ENCODE peak calls at places on chromosomes 6 and 20, in seven cellular contexts. One of them, this sample, is unnamed. For H3K36me3, H3K9me3 and H3K4me1, the result is how much of the 10 kb centered on the place peaks cover.

GRCh38 chr6:21325201-21325856 is 268.2 kb upstream of the SOX4 start:
- DNase-seq in left ventricle myocardium inferior: no peak
- DNase-seq in mucosa of descending colon: no peak
- DNase-seq in astrocyte: no peak
- DNase-seq in adrenal gland: no peak
- DNase-seq in endothelial cell of umbilical vein: no peak
- DNase-seq in naive thymus-derived CD4-positive, alpha-beta T cell: no peak
- DNase-seq in this sample: no peak

GRCh38 chr20:63060057-63060991 is 53.6 kb upstream of the BHLHE23 start:
- DNase-seq in naive thymus-derived CD4-positive, alpha-beta T cell: no peak
- DNase-seq in astrocyte: peak
- DNase-seq in left ventricle myocardium inferior: peak
- DNase-seq in endothelial cell of umbilical vein: no peak
- DNase-seq in adrenal gland: peak
- DNase-seq in mucosa of descending colon: peak
- DNase-seq in this sample: no peak

GRCh38 chr6:96227135-96227534 is 211.4 kb downstream of the FUT9 start:
- DNase-seq in left ventricle myocardium inferior: no peak
- DNase-seq in adrenal gland: no peak
- DNase-seq in mucosa of descending colon: no peak
- DNase-seq in endothelial cell of umbilical vein: no peak
- DNase-seq in naive thymus-derived CD4-positive, alpha-beta T cell: no peak
- DNase-seq in astrocyte: no peak
- DNase-seq in this sample: peak

GRCh38 chr6:105326838-105327745 is 75.8 kb downstream of the PREP start:
- DNase-seq in mucosa of descending colon: no peak
- DNase-seq in endothelial cell of umbilical vein: no peak
- DNase-seq in left ventricle myocardium inferior: no peak
- DNase-seq in astrocyte: peak
- DNase-seq in naive thymus-derived CD4-positive, alpha-beta T cell: no peak
- DNase-seq in adrenal gland: peak
- DNase-seq in this sample: no peak

GRCh38 chr6:130032758-130033323 is 14.5 kb downstream of the L3MBTL3 start:
- DNase-seq in adrenal gland: no peak
- DNase-seq in endothelial cell of umbilical vein: no peak
- DNase-seq in mucosa of descending colon: no peak
- DNase-seq in astrocyte: no peak
- DNase-seq in naive thymus-derived CD4-positive, alpha-beta T cell: no peak
- DNase-seq in left ventricle myocardium inferior: no peak
- DNase-seq in this sample: no peak

GRCh38 chr20:5118220-5119142 is 1.3 kb downstream of the PCNA start:
- DNase-seq in left ventricle myocardium inferior: no peak
- DNase-seq in naive thymus-derived CD4-positive, alpha-beta T cell: no peak
- DNase-seq in mucosa of descending colon: no peak
- DNase-seq in endothelial cell of umbilical vein: peak
- DNase-seq in adrenal gland: peak
- DNase-seq in astrocyte: no peak
- DNase-seq in this sample: no peak

GRCh38 chr20:47453167-47453782 is 48.4 kb upstream of the NCOA3 start:
- DNase-seq in mucosa of descending colon: no peak
- DNase-seq in endothelial cell of umbilical vein: peak
- DNase-seq in left ventricle myocardium inferior: no peak
- DNase-seq in adrenal gland: no peak
- DNase-seq in astrocyte: peak
- DNase-seq in naive thymus-derived CD4-positive, alpha-beta T cell: no peak
- DNase-seq in this sample: no peak

GRCh38 chr20:41330941-41331340 is 9.7 kb upstream of the LPIN3 start:
- DNase-seq in adrenal gland: peak
- DNase-seq in mucosa of descending colon: no peak
- DNase-seq in astrocyte: no peak
- DNase-seq in left ventricle myocardium inferior: no peak
- DNase-seq in endothelial cell of umbilical vein: no peak
- DNase-seq in naive thymus-derived CD4-positive, alpha-beta T cell: no peak
- DNase-seq in this sample: no peak

GRCh38 chr6:3593161-3593560 is 136.3 kb upstream of the SLC22A23 start:
- DNase-seq in naive thymus-derived CD4-positive, alpha-beta T cell: no peak
- DNase-seq in left ventricle myocardium inferior: no peak
- DNase-seq in mucosa of descending colon: no peak
- DNase-seq in adrenal gland: no peak
- DNase-seq in endothelial cell of umbilical vein: no peak
- DNase-seq in astrocyte: no peak
- DNase-seq in this sample: no peak

GRCh38 chr6:98833101-98834059 is 994 bp upstream of the POU3F2 start:
- DNase-seq in endothelial cell of umbilical vein: peak
- DNase-seq in naive thymus-derived CD4-positive, alpha-beta T cell: no peak
- DNase-seq in left ventricle myocardium inferior: no peak
- DNase-seq in adrenal gland: no peak
- DNase-seq in mucosa of descending colon: no peak
- DNase-seq in astrocyte: peak
- DNase-seq in this sample: peak

GRCh38 chr6:168416531-168416930 is 24.5 kb upstream of the SMOC2 start:
- DNase-seq in endothelial cell of umbilical vein: no peak
- DNase-seq in naive thymus-derived CD4-positive, alpha-beta T cell: no peak
- DNase-seq in adrenal gland: peak
- DNase-seq in astrocyte: no peak
- DNase-seq in mucosa of descending colon: no peak
- DNase-seq in left ventricle myocardium inferior: no peak
- DNase-seq in this sample: no peak

GRCh38 chr20:63073738-63074065 is 66.9 kb upstream of the BHLHE23 start:
- DNase-seq in naive thymus-derived CD4-positive, alpha-beta T cell: no peak
- DNase-seq in endothelial cell of umbilical vein: no peak
- DNase-seq in adrenal gland: no peak
- DNase-seq in astrocyte: no peak
- DNase-seq in mucosa of descending colon: peak
- DNase-seq in left ventricle myocardium inferior: no peak
- DNase-seq in this sample: no peak

GRCh38 chr6:119533603-119534279 is 184.2 kb upstream of the MAN1A1 start:
- DNase-seq in left ventricle myocardium inferior: no peak
- DNase-seq in naive thymus-derived CD4-positive, alpha-beta T cell: no peak
- DNase-seq in adrenal gland: no peak
- DNase-seq in astrocyte: peak
- DNase-seq in endothelial cell of umbilical vein: no peak
- DNase-seq in mucosa of descending colon: no peak
- DNase-seq in this sample: no peak

GRCh38 chr6:25017486-25017885 is 81.7 kb upstream of the RIPOR2 start:
- DNase-seq in endothelial cell of umbilical vein: no peak
- DNase-seq in mucosa of descending colon: no peak
- DNase-seq in adrenal gland: no peak
- DNase-seq in left ventricle myocardium inferior: no peak
- DNase-seq in naive thymus-derived CD4-positive, alpha-beta T cell: no peak
- DNase-seq in astrocyte: peak
- DNase-seq in this sample: no peak

GRCh38 chr6:135871878-135872277 is 20.4 kb downstream of the PDE7B start:
- DNase-seq in mucosa of descending colon: no peak
- DNase-seq in endothelial cell of umbilical vein: no peak
- DNase-seq in left ventricle myocardium inferior: no peak
- DNase-seq in naive thymus-derived CD4-positive, alpha-beta T cell: no peak
- DNase-seq in astrocyte: peak
- DNase-seq in adrenal gland: no peak
- DNase-seq in this sample: no peak

GRCh38 chr20:63295422-63295821 is 2.4 kb downstream of the COL20A1 start:
- DNase-seq in adrenal gland: no peak
- DNase-seq in mucosa of descending colon: no peak
- DNase-seq in naive thymus-derived CD4-positive, alpha-beta T cell: peak
- DNase-seq in left ventricle myocardium inferior: no peak
- DNase-seq in endothelial cell of umbilical vein: no peak
- DNase-seq in astrocyte: no peak
- DNase-seq in this sample: no peak

GRCh38 chr20:32333181-32333987 is 24.7 kb upstream of the ASXL1 start:
- DNase-seq in left ventricle myocardium inferior: no peak
- DNase-seq in astrocyte: peak
- DNase-seq in endothelial cell of umbilical vein: peak
- DNase-seq in naive thymus-derived CD4-positive, alpha-beta T cell: no peak
- DNase-seq in adrenal gland: no peak
- DNase-seq in mucosa of descending colon: no peak
- DNase-seq in this sample: no peak

GRCh38 chr20:15011631-15012030 is 674.2 kb upstream of the FLRT3 start:
- DNase-seq in left ventricle myocardium inferior: no peak
- DNase-seq in adrenal gland: peak
- DNase-seq in astrocyte: no peak
- DNase-seq in endothelial cell of umbilical vein: no peak
- DNase-seq in mucosa of descending colon: no peak
- DNase-seq in naive thymus-derived CD4-positive, alpha-beta T cell: no peak
- DNase-seq in this sample: no peak

GRCh38 chr6:1942834-1943233 is 302.6 kb downstream of the GMDS start:
- DNase-seq in adrenal gland: no peak
- DNase-seq in endothelial cell of umbilical vein: no peak
- DNase-seq in left ventricle myocardium inferior: no peak
- DNase-seq in mucosa of descending colon: no peak
- DNase-seq in astrocyte: no peak
- DNase-seq in naive thymus-derived CD4-positive, alpha-beta T cell: no peak
- DNase-seq in this sample: no peak

GRCh38 chr20:36924167-36925045 is 27.1 kb downstream of the SAMHD1 start:
- DNase-seq in endothelial cell of umbilical vein: no peak
- DNase-seq in mucosa of descending colon: no peak
- DNase-seq in adrenal gland: peak
- DNase-seq in left ventricle myocardium inferior: no peak
- DNase-seq in astrocyte: no peak
- DNase-seq in naive thymus-derived CD4-positive, alpha-beta T cell: no peak
- DNase-seq in this sample: no peak

GRCh38 chr6:17999430-17999829 is 12.0 kb upstream of the KIF13A start:
- DNase-seq in left ventricle myocardium inferior: no peak
- DNase-seq in adrenal gland: no peak
- DNase-seq in astrocyte: no peak
- DNase-seq in mucosa of descending colon: no peak
- DNase-seq in naive thymus-derived CD4-positive, alpha-beta T cell: no peak
- DNase-seq in endothelial cell of umbilical vein: no peak
- DNase-seq in this sample: no peak

GRCh38 chr6:125363010-125363359 is 61.2 kb upstream of the HDDC2 start:
- DNase-seq in naive thymus-derived CD4-positive, alpha-beta T cell: no peak
- DNase-seq in endothelial cell of umbilical vein: peak
- DNase-seq in left ventricle myocardium inferior: no peak
- DNase-seq in mucosa of descending colon: no peak
- DNase-seq in adrenal gland: no peak
- DNase-seq in astrocyte: peak
- DNase-seq in this sample: no peak

GRCh38 chr6:88698661-88699060 is 264.8 kb downstream of the RNGTT start:
- DNase-seq in endothelial cell of umbilical vein: no peak
- DNase-seq in naive thymus-derived CD4-positive, alpha-beta T cell: no peak
- DNase-seq in left ventricle myocardium inferior: no peak
- DNase-seq in adrenal gland: no peak
- DNase-seq in mucosa of descending colon: no peak
- DNase-seq in astrocyte: no peak
- DNase-seq in this sample: no peak

GRCh38 chr6:30568245-30568644 is 3.0 kb upstream of the ABCF1 start:
- DNase-seq in left ventricle myocardium inferior: no peak
- DNase-seq in naive thymus-derived CD4-positive, alpha-beta T cell: no peak
- DNase-seq in adrenal gland: no peak
- DNase-seq in mucosa of descending colon: no peak
- DNase-seq in astrocyte: no peak
- DNase-seq in endothelial cell of umbilical vein: no peak
- DNase-seq in this sample: no peak

GRCh38 chr6:135451617-135452190 is 45.8 kb downstream of the AHI1 start:
- DNase-seq in left ventricle myocardium inferior: no peak
- DNase-seq in adrenal gland: no peak
- DNase-seq in endothelial cell of umbilical vein: peak
- DNase-seq in astrocyte: peak
- DNase-seq in mucosa of descending colon: no peak
- DNase-seq in naive thymus-derived CD4-positive, alpha-beta T cell: peak
- DNase-seq in this sample: no peak

GRCh38 chr20:32681175-32682084 is 7.7 kb upstream of the C20orf203 start:
- DNase-seq in adrenal gland: peak
- DNase-seq in endothelial cell of umbilical vein: peak
- DNase-seq in mucosa of descending colon: no peak
- DNase-seq in naive thymus-derived CD4-positive, alpha-beta T cell: no peak
- DNase-seq in left ventricle myocardium inferior: no peak
- DNase-seq in astrocyte: peak
- DNase-seq in this sample: no peak

GRCh38 chr20:50251992-50252491 is 61.4 kb downstream of the CEBPB start:
- DNase-seq in left ventricle myocardium inferior: no peak
- DNase-seq in astrocyte: peak
- DNase-seq in endothelial cell of umbilical vein: no peak
- DNase-seq in mucosa of descending colon: no peak
- DNase-seq in naive thymus-derived CD4-positive, alpha-beta T cell: no peak
- DNase-seq in adrenal gland: no peak
- DNase-seq in this sample: no peak

DNA sequence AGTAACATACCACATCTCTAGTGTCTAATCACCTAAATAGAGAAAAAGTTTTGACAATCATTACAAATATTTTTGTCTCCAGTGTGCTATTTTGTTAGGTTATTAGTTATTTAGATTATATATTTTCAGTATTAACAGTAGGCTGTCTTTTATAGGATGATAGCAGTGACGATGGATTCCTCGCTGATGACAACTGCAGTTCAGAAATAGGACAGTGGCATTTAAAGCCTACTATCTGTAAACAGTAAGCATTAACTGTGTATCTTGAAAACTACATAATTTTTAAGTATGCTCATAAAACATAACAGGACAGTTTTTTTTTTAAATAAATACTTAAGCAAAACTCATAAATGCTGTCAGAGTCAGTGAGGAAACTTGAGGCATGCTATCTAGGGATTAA is 37.9 kb upstream of the MYO6 start:
- DNase-seq in adrenal gland: no peak
- DNase-seq in astrocyte: no peak
- DNase-seq in mucosa of descending colon: no peak
- DNase-seq in endothelial cell of umbilical vein: no peak
- DNase-seq in left ventricle myocardium inferior: no peak
- DNase-seq in naive thymus-derived CD4-positive, alpha-beta T cell: no peak
- DNase-seq in this sample: no peak
- H3K36me3 ChIP-seq in adrenal gland: under half
- H3K36me3 ChIP-seq in astrocyte: under half
- H3K36me3 ChIP-seq in mucosa of descending colon: under half
- H3K36me3 ChIP-seq in endothelial cell of umbilical vein: under half
- H3K36me3 ChIP-seq in left ventricle myocardium inferior: half or more
- H3K36me3 ChIP-seq in naive thymus-derived CD4-positive, alpha-beta T cell: under half
- H3K36me3 ChIP-seq in this sample: under half

GRCh38 chr6:35273822-35274559 is 14.5 kb downstream of the ZNF76 start:
- DNase-seq in mucosa of descending colon: no peak
- DNase-seq in endothelial cell of umbilical vein: no peak
- DNase-seq in left ventricle myocardium inferior: no peak
- DNase-seq in naive thymus-derived CD4-positive, alpha-beta T cell: no peak
- DNase-seq in astrocyte: no peak
- DNase-seq in adrenal gland: no peak
- DNase-seq in this sample: no peak
- H3K9me3 ChIP-seq in mucosa of descending colon: under half
- H3K9me3 ChIP-seq in endothelial cell of umbilical vein: under half
- H3K9me3 ChIP-seq in left ventricle myocardium inferior: under half
- H3K9me3 ChIP-seq in naive thymus-derived CD4-positive, alpha-beta T cell: under half
- H3K9me3 ChIP-seq in astrocyte: under half
- H3K9me3 ChIP-seq in adrenal gland: under half
- H3K9me3 ChIP-seq in this sample: under half

GRCh38 chr6:11771473-11772048 is 7.0 kb downstream of the ADTRP start:
- DNase-seq in astrocyte: no peak
- DNase-seq in adrenal gland: no peak
- DNase-seq in naive thymus-derived CD4-positive, alpha-beta T cell: no peak
- DNase-seq in mucosa of descending colon: no peak
- DNase-seq in left ventricle myocardium inferior: no peak
- DNase-seq in endothelial cell of umbilical vein: no peak
- DNase-seq in this sample: no peak
- H3K4me1 ChIP-seq in astrocyte: half or more
- H3K4me1 ChIP-seq in adrenal gland: under half
- H3K4me1 ChIP-seq in naive thymus-derived CD4-positive, alpha-beta T cell: under half
- H3K4me1 ChIP-seq in mucosa of descending colon: under half
- H3K4me1 ChIP-seq in left ventricle myocardium inferior: under half
- H3K4me1 ChIP-seq in endothelial cell of umbilical vein: half or more
- H3K4me1 ChIP-seq in this sample: under half

DNA sequence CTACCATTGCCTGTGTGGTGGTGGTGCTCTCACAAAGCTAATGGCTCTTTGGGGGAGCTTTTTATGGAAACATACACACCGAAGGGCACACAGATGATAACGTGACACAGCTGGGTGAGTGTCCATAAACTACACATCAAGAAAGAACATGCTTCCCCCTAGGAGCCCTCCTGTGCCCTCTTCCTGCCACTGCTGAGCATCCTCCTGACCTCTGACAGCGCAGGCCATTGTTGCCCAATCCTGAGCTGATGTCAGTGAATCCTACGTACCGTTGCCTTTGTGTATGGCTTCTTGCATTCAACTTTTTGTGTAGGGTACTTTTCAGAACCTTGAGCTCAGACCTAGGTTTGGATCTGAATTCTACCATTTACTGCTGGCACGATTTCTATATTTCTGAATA is 65.8 kb upstream of the SLC22A1 start:
- DNase-seq in endothelial cell of umbilical vein: no peak
- DNase-seq in naive thymus-derived CD4-positive, alpha-beta T cell: no peak
- DNase-seq in adrenal gland: no peak
- DNase-seq in left ventricle myocardium inferior: no peak
- DNase-seq in astrocyte: no peak
- DNase-seq in mucosa of descending colon: no peak
- DNase-seq in this sample: no peak
- H3K36me3 ChIP-seq in endothelial cell of umbilical vein: under half
- H3K36me3 ChIP-seq in naive thymus-derived CD4-positive, alpha-beta T cell: half or more
- H3K36me3 ChIP-seq in adrenal gland: half or more
- H3K36me3 ChIP-seq in left ventricle myocardium inferior: half or more
- H3K36me3 ChIP-seq in astrocyte: under half
- H3K36me3 ChIP-seq in mucosa of descending colon: under half
- H3K36me3 ChIP-seq in this sample: half or more

This sample was measured in HAP-1.